ENCODE peak calls at places on chromosomes 7 and 10, in ten cellular contexts. T is posterior vena cava; K is cardiac muscle cell; J is IMR-90; Q is transverse colon; X is stimulated activated naive B cell treated with anti-CD40 and anti-IgM and Interleukin-4, amounts not matched to agents 10 μg/mL and 1 μg/mL and 100 μg/mL, for 72 hours; I is non-pigmented ciliary epithelial cell; P is brain microvascular endothelial cell; M is left ventricle myocardium inferior; G is CD4-positive, alpha-beta memory T cell. N is an unnamed sample.

GRCh38 chr7:137592232-137592896 is 248.8 kb upstream of the PTN start:
- DNase-seq in T (no peak), K (peak; percentile 86), J (peak; percentile 84), Q (peak; percentile 59), X (no peak), I (no peak), P (peak; percentile 81), M (peak; percentile 36), G (no peak), N (peak; percentile 87)

GRCh38 chr10:64733980-64734379 is 1212.8 kb downstream of the REEP3 start:
- DNase-seq in T (no peak), K (peak; percentile 13), J (no peak), Q (peak; percentile 9), X (no peak), I (no peak), P (peak; percentile 35), M (no peak), G (no peak), N (peak; percentile 41)

GRCh38 chr7:128113839-128114238 is 82.6 kb upstream of the LRRC4 start:
- DNase-seq in T (no peak), K (no peak), J (no peak), Q (no peak), X (no peak), I (no peak), P (no peak), M (no peak), G (no peak), N (no peak)

GRCh38 chr10:3624367-3624766 is 160.6 kb downstream of the KLF6 start:
- DNase-seq in T (no peak), K (no peak), J (peak; percentile 88), Q (no peak), X (no peak), I (peak; percentile 65), P (peak; percentile 90), M (no peak), G (no peak), N (peak; percentile 88)

GRCh38 chr7:30252885-30253795 is 31.3 kb upstream of the ZNRF2 start:
- DNase-seq in T (peak; percentile 82), K (peak; percentile 95), J (no peak), Q (peak; percentile 62), X (no peak), I (no peak), P (peak; percentile 31), M (peak; percentile 66), G (no peak), N (peak; percentile 12)

GRCh38 chr10:24814568-24815313 is 91.1 kb upstream of the ARHGAP21 start:
- DNase-seq in T (no peak), K (no peak), J (peak; percentile 62), Q (no peak), X (no peak), I (no peak), P (peak; percentile 32), M (no peak), G (no peak), N (peak; percentile 23)

GRCh38 chr10:123474700-123475099 is 191.5 kb upstream of the GPR26 start:
- DNase-seq in T (no peak), K (no peak), J (no peak), Q (no peak), X (no peak), I (no peak), P (no peak), M (no peak), G (no peak), N (no peak)

GRCh38 chr10:78866731-78867554 is 201.8 kb upstream of the ZMIZ1 start:
- DNase-seq in T (no peak), K (no peak), J (no peak), Q (no peak), X (no peak), I (no peak), P (no peak), M (no peak), G (no peak), N (no peak)

GRCh38 chr7:137485818-137486217 is 142.3 kb upstream of the PTN start:
- DNase-seq in T (no peak), K (no peak), J (no peak), Q (no peak), X (no peak), I (no peak), P (no peak), M (no peak), G (no peak), N (no peak)

GRCh38 chr7:76009672-76010600 is 15.5 kb upstream of the TMEM120A start:
- DNase-seq in T (no peak), K (no peak), J (no peak), Q (no peak), X (no peak), I (no peak), P (no peak), M (no peak), G (no peak), N (no peak)